ENCODE peak calls at places on chromosomes 2 and 18, in ten cellular contexts. One of them, this sample, is unnamed.

GRCh38 chr2:239887604-239888003 is 137.5 kb downstream of the NDUFA10 start:
- DNase-seq in H54: no peak
- DNase-seq in activated T-cell treated with anti-CD3 and anti-CD28 coated beads, Interleukin-2, amount 50 U/mL, for 72 hours: no peak
- DNase-seq in naive thymus-derived CD4-positive, alpha-beta T cell: no peak
- DNase-seq in M059J: no peak
- DNase-seq in HCT116: no peak
- DNase-seq in mesendoderm: no peak
- DNase-seq in HT-29: no peak
- DNase-seq in T-helper 2 cell: no peak
- DNase-seq in RWPE1: no peak
- DNase-seq in this sample: no peak

GRCh38 chr2:62196278-62196901 is 475 bp downstream of the B3GNT2 start:
- DNase-seq in mesendoderm: peak
- DNase-seq in H54: peak
- DNase-seq in M059J: peak
- DNase-seq in naive thymus-derived CD4-positive, alpha-beta T cell: peak
- DNase-seq in HCT116: no peak
- DNase-seq in RWPE1: peak
- DNase-seq in activated T-cell treated with anti-CD3 and anti-CD28 coated beads, Interleukin-2, amount 50 U/mL, for 72 hours: peak
- DNase-seq in HT-29: peak
- DNase-seq in T-helper 2 cell: peak
- DNase-seq in this sample: peak

GRCh38 chr2:97645112-97645699 is 656 bp upstream of the COX5B start:
- DNase-seq in T-helper 2 cell: no peak
- DNase-seq in HCT116: no peak
- DNase-seq in naive thymus-derived CD4-positive, alpha-beta T cell: no peak
- DNase-seq in HT-29: no peak
- DNase-seq in activated T-cell treated with anti-CD3 and anti-CD28 coated beads, Interleukin-2, amount 50 U/mL, for 72 hours: no peak
- DNase-seq in RWPE1: peak
- DNase-seq in H54: no peak
- DNase-seq in M059J: peak
- DNase-seq in mesendoderm: peak
- DNase-seq in this sample: peak

GRCh38 chr2:73293534-73294171 is at the start of gene EGR4:
- DNase-seq in activated T-cell treated with anti-CD3 and anti-CD28 coated beads, Interleukin-2, amount 50 U/mL, for 72 hours: peak
- DNase-seq in H54: peak
- DNase-seq in T-helper 2 cell: peak
- DNase-seq in HT-29: peak
- DNase-seq in RWPE1: peak
- DNase-seq in M059J: peak
- DNase-seq in mesendoderm: peak
- DNase-seq in naive thymus-derived CD4-positive, alpha-beta T cell: peak
- DNase-seq in HCT116: peak
- DNase-seq in this sample: peak

GRCh38 chr2:179428659-179429058 is 164.0 kb upstream of the SESTD1 start:
- DNase-seq in HT-29: no peak
- DNase-seq in M059J: no peak
- DNase-seq in RWPE1: no peak
- DNase-seq in T-helper 2 cell: no peak
- DNase-seq in mesendoderm: peak
- DNase-seq in H54: no peak
- DNase-seq in naive thymus-derived CD4-positive, alpha-beta T cell: no peak
- DNase-seq in HCT116: no peak
- DNase-seq in activated T-cell treated with anti-CD3 and anti-CD28 coated beads, Interleukin-2, amount 50 U/mL, for 72 hours: no peak
- DNase-seq in this sample: peak

GRCh38 chr18:61825386-61825785 is 67.4 kb downstream of the RNF152 start:
- DNase-seq in RWPE1: no peak
- DNase-seq in mesendoderm: peak
- DNase-seq in activated T-cell treated with anti-CD3 and anti-CD28 coated beads, Interleukin-2, amount 50 U/mL, for 72 hours: no peak
- DNase-seq in M059J: peak
- DNase-seq in HCT116: no peak
- DNase-seq in naive thymus-derived CD4-positive, alpha-beta T cell: no peak
- DNase-seq in T-helper 2 cell: no peak
- DNase-seq in HT-29: no peak
- DNase-seq in H54: no peak
- DNase-seq in this sample: no peak

GRCh38 chr2:43144265-43144664 is 82.1 kb downstream of the ZFP36L2 start:
- DNase-seq in naive thymus-derived CD4-positive, alpha-beta T cell: no peak
- DNase-seq in mesendoderm: no peak
- DNase-seq in H54: no peak
- DNase-seq in T-helper 2 cell: no peak
- DNase-seq in activated T-cell treated with anti-CD3 and anti-CD28 coated beads, Interleukin-2, amount 50 U/mL, for 72 hours: no peak
- DNase-seq in RWPE1: no peak
- DNase-seq in M059J: no peak
- DNase-seq in HCT116: no peak
- DNase-seq in HT-29: no peak
- DNase-seq in this sample: no peak

GRCh38 chr18:48181132-48181823 is 227.9 kb downstream of the ZBTB7C start:
- DNase-seq in naive thymus-derived CD4-positive, alpha-beta T cell: no peak
- DNase-seq in mesendoderm: no peak
- DNase-seq in HT-29: no peak
- DNase-seq in M059J: no peak
- DNase-seq in RWPE1: no peak
- DNase-seq in HCT116: no peak
- DNase-seq in T-helper 2 cell: no peak
- DNase-seq in H54: no peak
- DNase-seq in activated T-cell treated with anti-CD3 and anti-CD28 coated beads, Interleukin-2, amount 50 U/mL, for 72 hours: no peak
- DNase-seq in this sample: no peak

GRCh38 chr18:44758821-44759624 is 78.3 kb downstream of the SETBP1 start:
- DNase-seq in HT-29: no peak
- DNase-seq in naive thymus-derived CD4-positive, alpha-beta T cell: no peak
- DNase-seq in RWPE1: no peak
- DNase-seq in M059J: no peak
- DNase-seq in HCT116: no peak
- DNase-seq in H54: no peak
- DNase-seq in mesendoderm: no peak
- DNase-seq in activated T-cell treated with anti-CD3 and anti-CD28 coated beads, Interleukin-2, amount 50 U/mL, for 72 hours: peak
- DNase-seq in T-helper 2 cell: no peak
- DNase-seq in this sample: no peak

GRCh38 chr2:127105656-127106456 is 1.1 kb downstream of the BIN1 start:
- DNase-seq in RWPE1: peak
- DNase-seq in HCT116: no peak
- DNase-seq in T-helper 2 cell: no peak
- DNase-seq in mesendoderm: peak
- DNase-seq in naive thymus-derived CD4-positive, alpha-beta T cell: no peak
- DNase-seq in activated T-cell treated with anti-CD3 and anti-CD28 coated beads, Interleukin-2, amount 50 U/mL, for 72 hours: no peak
- DNase-seq in HT-29: peak
- DNase-seq in H54: peak
- DNase-seq in M059J: peak
- DNase-seq in this sample: peak

GRCh38 chr18:36139251-36139650 is 9.6 kb downstream of the ELP2 start:
- DNase-seq in RWPE1: no peak
- DNase-seq in mesendoderm: no peak
- DNase-seq in H54: no peak
- DNase-seq in naive thymus-derived CD4-positive, alpha-beta T cell: no peak
- DNase-seq in M059J: no peak
- DNase-seq in HT-29: no peak
- DNase-seq in activated T-cell treated with anti-CD3 and anti-CD28 coated beads, Interleukin-2, amount 50 U/mL, for 72 hours: no peak
- DNase-seq in HCT116: no peak
- DNase-seq in T-helper 2 cell: no peak
- DNase-seq in this sample: no peak

This sample was measured in GM23338.